ENCODE peak calls at places on chromosomes 6 and 20, in nine cellular contexts. One of them, this sample, is unnamed.

GRCh38 chr6:109308018-109308492 is 74.2 kb downstream of the CD164 start:
- DNase-seq in stromal cell of bone marrow: peak
- DNase-seq in HTR-8/SVneo: no peak
- DNase-seq in transverse colon: peak
- DNase-seq in tibial artery: peak
- DNase-seq in KG1: no peak
- DNase-seq in T-helper 17 cell: no peak
- DNase-seq in progenitor cell of endocrine pancreas: no peak
- DNase-seq in AG04450: peak
- DNase-seq in this sample: no peak

GRCh38 chr6:45423111-45423900 is 45.6 kb upstream of the SUPT3H start:
- DNase-seq in KG1: no peak
- DNase-seq in T-helper 17 cell: peak
- DNase-seq in stromal cell of bone marrow: no peak
- DNase-seq in progenitor cell of endocrine pancreas: peak
- DNase-seq in transverse colon: peak
- DNase-seq in AG04450: no peak
- DNase-seq in HTR-8/SVneo: no peak
- DNase-seq in tibial artery: no peak
- DNase-seq in this sample: no peak

GRCh38 chr6:5992551-5993225 is 14.0 kb downstream of the NRN1 start:
- DNase-seq in HTR-8/SVneo: no peak
- DNase-seq in transverse colon: no peak
- DNase-seq in progenitor cell of endocrine pancreas: no peak
- DNase-seq in KG1: no peak
- DNase-seq in AG04450: no peak
- DNase-seq in tibial artery: no peak
- DNase-seq in T-helper 17 cell: no peak
- DNase-seq in stromal cell of bone marrow: no peak
- DNase-seq in this sample: no peak

GRCh38 chr6:122548820-122549219 is 61.4 kb upstream of the PKIB start:
- DNase-seq in T-helper 17 cell: no peak
- DNase-seq in AG04450: no peak
- DNase-seq in progenitor cell of endocrine pancreas: no peak
- DNase-seq in tibial artery: no peak
- DNase-seq in HTR-8/SVneo: no peak
- DNase-seq in KG1: no peak
- DNase-seq in stromal cell of bone marrow: no peak
- DNase-seq in transverse colon: no peak
- DNase-seq in this sample: no peak

GRCh38 chr20:43138061-43138860 is 51.4 kb downstream of the PTPRT start:
- DNase-seq in stromal cell of bone marrow: no peak
- DNase-seq in AG04450: no peak
- DNase-seq in T-helper 17 cell: no peak
- DNase-seq in transverse colon: no peak
- DNase-seq in progenitor cell of endocrine pancreas: no peak
- DNase-seq in HTR-8/SVneo: no peak
- DNase-seq in KG1: no peak
- DNase-seq in tibial artery: no peak
- DNase-seq in this sample: no peak

GRCh38 chr6:42113929-42114636 is 28.3 kb downstream of the C6orf132 start:
- DNase-seq in HTR-8/SVneo: peak
- DNase-seq in T-helper 17 cell: no peak
- DNase-seq in progenitor cell of endocrine pancreas: no peak
- DNase-seq in stromal cell of bone marrow: no peak
- DNase-seq in AG04450: no peak
- DNase-seq in KG1: no peak
- DNase-seq in transverse colon: peak
- DNase-seq in tibial artery: no peak
- DNase-seq in this sample: no peak

GRCh38 chr6:142756215-142756630 is 188.8 kb downstream of the HIVEP2 start:
- DNase-seq in T-helper 17 cell: no peak
- DNase-seq in progenitor cell of endocrine pancreas: no peak
- DNase-seq in HTR-8/SVneo: peak
- DNase-seq in transverse colon: no peak
- DNase-seq in stromal cell of bone marrow: no peak
- DNase-seq in AG04450: no peak
- DNase-seq in KG1: no peak
- DNase-seq in tibial artery: no peak
- DNase-seq in this sample: no peak

GRCh38 chr6:135850882-135851281 is 619 bp upstream of the PDE7B start:
- DNase-seq in transverse colon: no peak
- DNase-seq in progenitor cell of endocrine pancreas: no peak
- DNase-seq in HTR-8/SVneo: no peak
- DNase-seq in T-helper 17 cell: no peak
- DNase-seq in KG1: no peak
- DNase-seq in stromal cell of bone marrow: no peak
- DNase-seq in AG04450: no peak
- DNase-seq in tibial artery: no peak
- DNase-seq in this sample: no peak

GRCh38 chr6:25743868-25744267 is 10.7 kb upstream of the SLC17A4 start:
- DNase-seq in KG1: no peak
- DNase-seq in HTR-8/SVneo: no peak
- DNase-seq in stromal cell of bone marrow: no peak
- DNase-seq in AG04450: no peak
- DNase-seq in T-helper 17 cell: no peak
- DNase-seq in tibial artery: no peak
- DNase-seq in progenitor cell of endocrine pancreas: no peak
- DNase-seq in transverse colon: no peak
- DNase-seq in this sample: no peak

This sample was measured in NCI-H1930.